ENCODE peak calls at places on chromosomes 12 and 14, in eight cellular contexts. F is HT1080; N is NCI-H2081; R is lung microvascular endothelial cell; I is stimulated activated CD8-positive, alpha-beta memory T cell treated with anti-CD3 and anti-CD28 coated beads, Interleukin-4, amount 100 ng/mL, for 1 hour; K is heart left ventricle; D is activated naive CD4-positive, alpha-beta T cell treated with anti-CD3 and anti-CD28 coated beads for 36 hours; O is DMS 273 treated with DMSO at 0.1 percent for 48 hours. A is an unnamed sample.
A peak's percentile ranks its signal among the peaks of the same experiment; 100 is the strongest.

GRCh38 chr12:117685115-117685926 is 283.5 kb downstream of the KSR2 start:
- DNase-seq in R (peak; percentile 97), O (no peak), F (peak; percentile 22), K (no peak), I (no peak), N (peak; percentile 9), D (no peak), A (peak; percentile 75)

GRCh38 chr12:63400746-63401145 is 249.7 kb upstream of the AVPR1A start:
- DNase-seq in R (peak; percentile 98), F (peak; percentile 87), N (peak; percentile 16), I (no peak), O (no peak), D (no peak), K (no peak), A (peak; percentile 13)

GRCh38 chr14:77615231-77616132 is 955 bp downstream of the SPTLC2 start:
- DNase-seq in I (no peak), O (no peak), K (peak; percentile 24), D (peak; percentile 32), F (peak; percentile 46), R (peak; percentile 50), N (no peak), A (peak; percentile 42)

GRCh38 chr14:44151120-44151519 is 356.0 kb downstream of the FSCB start:
- DNase-seq in N (no peak), O (no peak), R (no peak), K (no peak), I (no peak), D (no peak), F (no peak), A (no peak)

GRCh38 chr14:51479584-51480305 is 172.0 kb upstream of the FRMD6 start:
- DNase-seq in N (no peak), I (no peak), F (no peak), K (peak; percentile 48), R (no peak), D (no peak), O (no peak), A (no peak)

GRCh38 chr14:52146504-52146903 is 77.6 kb upstream of the NID2 start:
- DNase-seq in O (no peak), R (no peak), N (no peak), I (no peak), F (no peak), D (no peak), K (no peak), A (no peak)

GRCh38 chr12:3999904-4000303 is 126.7 kb upstream of the PARP11 start:
- DNase-seq in R (no peak), K (no peak), F (no peak), I (no peak), O (no peak), N (no peak), D (no peak), A (no peak)

GRCh38 chr14:103138483-103139370 is 15.5 kb downstream of the TNFAIP2 start:
- DNase-seq in R (no peak), D (no peak), N (no peak), K (no peak), I (no peak), O (no peak), F (no peak), A (no peak)

GRCh38 chr12:71942259-71942658 is 3.6 kb downstream of the TPH2 start:
- DNase-seq in K (no peak), O (no peak), I (no peak), N (no peak), F (no peak), D (no peak), R (no peak), A (no peak)

GRCh38 chr14:100815478-100816285 is 10.2 kb upstream of the MEG3 start:
- DNase-seq in O (no peak), K (peak; percentile 5), I (no peak), N (no peak), R (peak; percentile 67), D (peak; percentile 12), F (peak; percentile 44), A (peak; percentile 81)

GRCh38 chr12:116055895-116056607 is 221.4 kb downstream of the MED13L start:
- DNase-seq in I (no peak), D (no peak), R (no peak), O (no peak), K (no peak), F (no peak), N (no peak), A (no peak)

A was measured in astrocyte of the hippocampus.